ENCODE peak calls at places on chromosomes 2 and 18, in nine cellular contexts. D is NCI-H1436, X is cardiac septum, G is GM04503, A is A172, P is HL-60, W is A549, F is LoVo, Y is frontal cortex. R is an unnamed sample.

GRCh38 chr2:101464841-101465240 is 10.1 kb downstream of the RFX8 start:
- DNase-seq in D (no peak), X (no peak), G (no peak), A (peak), P (no peak), W (no peak), F (no peak), Y (no peak), R (no peak)

GRCh38 chr2:233129351-233129978 is 69.3 kb downstream of the INPP5D start:
- DNase-seq in D (peak), X (peak), G (no peak), A (no peak), P (no peak), W (peak), F (no peak), Y (no peak), R (no peak)

GRCh38 chr18:22467760-22468553 is 50.2 kb upstream of the CTAGE1 start:
- DNase-seq in D (no peak), X (no peak), G (peak), A (peak), P (no peak), W (peak), F (peak), Y (no peak), R (peak)

GRCh38 chr2:160555420-160555819 is 61.8 kb upstream of the RBMS1 start:
- DNase-seq in D (no peak), X (no peak), G (no peak), A (no peak), P (no peak), W (no peak), F (no peak), Y (no peak), R (peak)

GRCh38 chr18:46754661-46755292 is 2.1 kb downstream of the ST8SIA5 start:
- DNase-seq in D (no peak), X (no peak), G (no peak), A (no peak), P (no peak), W (no peak), F (no peak), Y (no peak), R (no peak)

GRCh38 chr2:48734576-48735303 is 20.8 kb downstream of the LHCGR start:
- DNase-seq in D (no peak), X (no peak), G (peak), A (no peak), P (no peak), W (no peak), F (no peak), Y (no peak), R (no peak)

GRCh38 chr2:142544173-142544572 is 333.3 kb upstream of the KYNU start:
- DNase-seq in D (no peak), X (no peak), G (no peak), A (no peak), P (no peak), W (no peak), F (no peak), Y (no peak), R (no peak)

GRCh38 chr2:135004005-135004746 is 43.1 kb downstream of the MAP3K19 start:
- DNase-seq in D (peak), X (peak), G (peak), A (peak), P (peak), W (peak), F (peak), Y (peak), R (peak)

GRCh38 chr2:63840081-63840784 is 1.5 kb upstream of the UGP2 start:
- DNase-seq in D (peak), X (no peak), G (no peak), A (no peak), P (no peak), W (peak), F (peak), Y (no peak), R (no peak)

GRCh38 chr2:229489016-229489415 is 217.9 kb upstream of the PID1 start:
- DNase-seq in D (no peak), X (no peak), G (no peak), A (peak), P (no peak), W (no peak), F (no peak), Y (peak), R (peak)

GRCh38 chr2:44904578-44904977 is 36.9 kb upstream of the SIX3 start:
- DNase-seq in D (no peak), X (no peak), G (no peak), A (no peak), P (no peak), W (no peak), F (no peak), Y (no peak), R (no peak)

GRCh38 chr2:237700583-237701032 is 73.2 kb downstream of the LRRFIP1 start:
- DNase-seq in D (peak), X (no peak), G (no peak), A (no peak), P (no peak), W (no peak), F (no peak), Y (no peak), R (no peak)

GRCh38 chr2:203685081-203685621 is 21.3 kb upstream of the CD28 start:
- DNase-seq in D (no peak), X (no peak), G (peak), A (peak), P (no peak), W (no peak), F (no peak), Y (no peak), R (peak)

GRCh38 chr18:76447268-76447890 is 47.7 kb downstream of the ZNF516 start:
- DNase-seq in D (no peak), X (no peak), G (no peak), A (no peak), P (no peak), W (no peak), F (no peak), Y (no peak), R (no peak)

GRCh38 chr2:171711351-171711750 is 24.1 kb downstream of the DYNC1I2 start:
- DNase-seq in D (no peak), X (no peak), G (no peak), A (peak), P (no peak), W (no peak), F (no peak), Y (no peak), R (no peak)

GRCh38 chr2:234565842-234566619 is 69.2 kb upstream of the ARL4C start:
- DNase-seq in D (no peak), X (no peak), G (no peak), A (no peak), P (no peak), W (no peak), F (no peak), Y (no peak), R (no peak)

GRCh38 chr2:237878321-237879057 is 19.1 kb downstream of the RAMP1 start:
- DNase-seq in D (no peak), X (peak), G (no peak), A (no peak), P (no peak), W (no peak), F (no peak), Y (no peak), R (no peak)

GRCh38 chr2:239962890-239963591 is 62.1 kb downstream of the NDUFA10 start:
- DNase-seq in D (no peak), X (no peak), G (no peak), A (no peak), P (no peak), W (no peak), F (no peak), Y (no peak), R (no peak)

GRCh38 chr2:1620081-1620480 is 124.2 kb downstream of the PXDN start:
- DNase-seq in D (no peak), X (peak), G (no peak), A (no peak), P (no peak), W (no peak), F (no peak), Y (no peak), R (no peak)

GRCh38 chr2:207711750-207712487 is 479 bp downstream of the CCNYL1 start:
- DNase-seq in D (peak), X (peak), G (no peak), A (peak), P (peak), W (peak), F (no peak), Y (peak), R (no peak)

GRCh38 chr2:157838442-157839161 is 37.5 kb downstream of the ACVR1 start:
- DNase-seq in D (no peak), X (no peak), G (no peak), A (peak), P (peak), W (peak), F (no peak), Y (no peak), R (no peak)

GRCh38 chr2:237025090-237025865 is 60.4 kb upstream of the COPS8 start:
- DNase-seq in D (no peak), X (no peak), G (peak), A (peak), P (peak), W (peak), F (peak), Y (no peak), R (peak)

GRCh38 chr2:63775191-63775590 is 66.5 kb upstream of the UGP2 start:
- DNase-seq in D (no peak), X (no peak), G (no peak), A (no peak), P (no peak), W (no peak), F (no peak), Y (no peak), R (no peak)

GRCh38 chr2:72821983-72822382 is 3.9 kb downstream of the EXOC6B start:
- DNase-seq in D (no peak), X (no peak), G (no peak), A (no peak), P (no peak), W (no peak), F (no peak), Y (no peak), R (no peak)

GRCh38 chr2:216315817-216316603 is 56.3 kb downstream of the MARCHF4 start:
- DNase-seq in D (no peak), X (no peak), G (no peak), A (peak), P (no peak), W (peak), F (peak), Y (no peak), R (no peak)

GRCh38 chr2:55063226-55063625 is 13.0 kb upstream of the RTN4 start:
- DNase-seq in D (no peak), X (no peak), G (no peak), A (no peak), P (no peak), W (no peak), F (no peak), Y (no peak), R (no peak)

GRCh38 chr2:195898505-195898904 is 170.1 kb downstream of the DNAH7 start:
- DNase-seq in D (no peak), X (peak), G (peak), A (peak), P (no peak), W (no peak), F (no peak), Y (no peak), R (peak)

R was measured in AG09309.